ENCODE peak calls at places on chromosomes 7 and 10, in five cellular contexts. A is endothelial cell, T is uterus, I is MCF 10A, G is fibroblast of lung. J is an unnamed sample.

GRCh38 chr10:14200645-14201534 is 129.8 kb downstream of the FRMD4A start:
- DNase-seq in A (peak), T (no peak), I (peak), G (peak), J (no peak)

GRCh38 chr10:93342346-93342745 is 139.8 kb downstream of the MYOF start:
- DNase-seq in A (no peak), T (no peak), I (no peak), G (no peak), J (no peak)

GRCh38 chr10:17430647-17431355 is 23.6 kb downstream of the ST8SIA6 start:
- DNase-seq in A (peak), T (peak), I (peak), G (peak), J (no peak)

GRCh38 chr7:109003742-109004141 is 434.1 kb downstream of the DNAJB9 start:
- DNase-seq in A (no peak), T (no peak), I (no peak), G (peak), J (no peak)

GRCh38 chr7:23334482-23335056 is 35.4 kb downstream of the MALSU1 start:
- DNase-seq in A (no peak), T (no peak), I (peak), G (peak), J (no peak)

GRCh38 chr7:22627136-22627535 is 99.9 kb upstream of the IL6 start:
- DNase-seq in A (no peak), T (no peak), I (no peak), G (peak), J (no peak)

GRCh38 chr10:88163572-88163971 is 300.1 kb downstream of the PTEN start:
- DNase-seq in A (no peak), T (no peak), I (no peak), G (no peak), J (no peak)

GRCh38 chr10:3786295-3786981 is 1.4 kb upstream of the KLF6 start:
- DNase-seq in A (no peak), T (no peak), I (peak), G (peak), J (no peak)

GRCh38 chr7:80699030-80699638 is 60.7 kb downstream of the CD36 start:
- DNase-seq in A (no peak), T (no peak), I (peak), G (peak), J (no peak)

GRCh38 chr7:153398370-153398769 is 638.8 kb downstream of the ACTR3B start:
- DNase-seq in A (no peak), T (no peak), I (no peak), G (no peak), J (no peak)

GRCh38 chr7:129513546-129513945 is 11.2 kb downstream of the SMKR1 start:
- DNase-seq in A (no peak), T (no peak), I (no peak), G (no peak), J (no peak)

GRCh38 chr7:39458346-39458745 is 107.9 kb upstream of the YAE1 start:
- DNase-seq in A (no peak), T (no peak), I (no peak), G (no peak), J (no peak)

GRCh38 chr10:78290131-78290750 is 256.6 kb downstream of the RPS24 start:
- DNase-seq in A (no peak), T (no peak), I (peak), G (peak), J (no peak)

GRCh38 chr7:80150621-80151273 is 16.1 kb downstream of the GNAI1 start:
- DNase-seq in A (no peak), T (no peak), I (peak), G (peak), J (no peak)

GRCh38 chr10:132540456-132540855 is 2.9 kb downstream of the INPP5A start:
- DNase-seq in A (no peak), T (no peak), I (no peak), G (peak), J (no peak)

GRCh38 chr7:80428161-80429054 is 83.5 kb downstream of the GNAT3 start:
- DNase-seq in A (peak), T (no peak), I (peak), G (peak), J (no peak)

GRCh38 chr7:96118449-96119001 is 203.4 kb downstream of the SLC25A13 start:
- DNase-seq in A (no peak), T (no peak), I (no peak), G (peak), J (no peak)

GRCh38 chr7:73647725-73648592 is 19.7 kb upstream of the VPS37D start:
- DNase-seq in A (no peak), T (no peak), I (no peak), G (no peak), J (no peak)

GRCh38 chr7:64951250-64951848 is 39.5 kb downstream of the ZNF117 start:
- DNase-seq in A (no peak), T (no peak), I (peak), G (peak), J (no peak)

GRCh38 chr7:108118959-108119358 is 11.2 kb downstream of the LAMB4 start:
- DNase-seq in A (no peak), T (no peak), I (no peak), G (no peak), J (no peak)

GRCh38 chr7:132202541-132202940 is 373.7 kb downstream of the PLXNA4 start:
- DNase-seq in A (no peak), T (no peak), I (no peak), G (no peak), J (no peak)

GRCh38 chr10:66835400-66835799 is 90.4 kb upstream of the LRRTM3 start:
- DNase-seq in A (no peak), T (no peak), I (no peak), G (no peak), J (no peak)

GRCh38 chr7:152711444-152711944 is 35.6 kb upstream of the XRCC2 start:
- DNase-seq in A (no peak), T (no peak), I (no peak), G (no peak), J (no peak)

GRCh38 chr10:30940279-30940678 is 91.4 kb downstream of the ZNF438 start:
- DNase-seq in A (no peak), T (no peak), I (no peak), G (no peak), J (no peak)

GRCh38 chr10:73368238-73368637 is 9.6 kb upstream of the CFAP70 start:
- DNase-seq in A (no peak), T (no peak), I (no peak), G (no peak), J (no peak)

GRCh38 chr7:74351836-74352235 is 62.6 kb downstream of the CLIP2 start:
- DNase-seq in A (no peak), T (peak), I (no peak), G (no peak), J (no peak)

GRCh38 chr7:38465946-38466345 is 165.2 kb downstream of the AMPH start:
- DNase-seq in A (no peak), T (no peak), I (no peak), G (peak), J (no peak)

GRCh38 chr7:114392686-114393085 is 21.9 kb upstream of the FOXP2 start:
- DNase-seq in A (no peak), T (no peak), I (no peak), G (peak), J (no peak)

GRCh38 chr10:11595395-11595692 is 16.1 kb downstream of the USP6NL start:
- DNase-seq in A (no peak), T (no peak), I (peak), G (peak), J (no peak)

GRCh38 chr7:47488969-47489342 is 93.0 kb downstream of the TNS3 start:
- DNase-seq in A (no peak), T (no peak), I (no peak), G (no peak), J (no peak)

GRCh38 chr7:32163911-32164310 is 93.7 kb upstream of the PDE1C start:
- DNase-seq in A (no peak), T (no peak), I (no peak), G (peak), J (no peak)

GRCh38 chr10:112728118-112728963 is 221.7 kb upstream of the TCF7L2 start:
- DNase-seq in A (no peak), T (no peak), I (no peak), G (no peak), J (no peak)

GRCh38 chr7:47264021-47264651 is 317.8 kb downstream of the TNS3 start:
- DNase-seq in A (no peak), T (no peak), I (no peak), G (no peak), J (no peak)

GRCh38 chr7:43117025-43117424 is 4.6 kb downstream of the HECW1 start:
- DNase-seq in A (no peak), T (no peak), I (no peak), G (peak), J (no peak)

GRCh38 chr7:48090095-48090805 is 1.2 kb downstream of the UPP1 start:
- DNase-seq in A (peak), T (no peak), I (peak), G (peak), J (no peak)

GRCh38 chr7:101402081-101402779 is 39.6 kb downstream of the COL26A1 start:
- DNase-seq in A (no peak), T (no peak), I (peak), G (peak), J (no peak)

GRCh38 chr7:8065356-8065813 is 96.8 kb downstream of the GLCCI1 start:
- DNase-seq in A (no peak), T (no peak), I (peak), G (peak), J (no peak)

GRCh38 chr10:124255556-124255955 is 162.2 kb upstream of the CHST15 start:
- DNase-seq in A (no peak), T (no peak), I (no peak), G (no peak), J (no peak)

GRCh38 chr7:17462059-17462695 is 163.7 kb downstream of the AHR start:
- DNase-seq in A (no peak), T (no peak), I (no peak), G (peak), J (no peak)

GRCh38 chr10:102101152-102101551 is 19.0 kb downstream of the LDB1 start:
- DNase-seq in A (no peak), T (no peak), I (peak), G (no peak), J (no peak)
- TF ChIP-seq CTCF in A (no peak), T (no peak), I (no peak), G (no peak), J (no peak)

DNA sequence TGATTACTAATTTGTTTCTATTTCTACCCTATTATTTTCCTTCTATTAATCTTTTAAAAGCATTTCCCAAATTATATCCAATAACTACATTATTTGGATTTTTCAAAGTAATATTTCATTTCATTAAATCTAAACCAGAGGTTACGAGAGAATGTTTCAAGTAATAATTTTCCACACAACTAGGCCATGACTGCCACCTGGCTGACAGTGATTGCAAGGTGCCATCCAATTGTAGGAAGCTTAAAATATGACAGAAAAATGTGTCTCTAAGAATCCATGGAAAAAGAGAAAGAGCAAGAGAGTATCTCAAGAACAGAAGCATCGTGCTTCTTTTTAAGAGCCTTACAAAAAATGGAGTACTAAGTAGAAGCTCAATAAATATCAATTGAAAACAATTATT is 48.7 kb downstream of the TPK1 start:
- DNase-seq in A (peak), T (no peak), I (peak), G (no peak), J (no peak)
- TF ChIP-seq CTCF in A (peak), T (no peak), I (peak), G (peak), J (no peak)

DNA sequence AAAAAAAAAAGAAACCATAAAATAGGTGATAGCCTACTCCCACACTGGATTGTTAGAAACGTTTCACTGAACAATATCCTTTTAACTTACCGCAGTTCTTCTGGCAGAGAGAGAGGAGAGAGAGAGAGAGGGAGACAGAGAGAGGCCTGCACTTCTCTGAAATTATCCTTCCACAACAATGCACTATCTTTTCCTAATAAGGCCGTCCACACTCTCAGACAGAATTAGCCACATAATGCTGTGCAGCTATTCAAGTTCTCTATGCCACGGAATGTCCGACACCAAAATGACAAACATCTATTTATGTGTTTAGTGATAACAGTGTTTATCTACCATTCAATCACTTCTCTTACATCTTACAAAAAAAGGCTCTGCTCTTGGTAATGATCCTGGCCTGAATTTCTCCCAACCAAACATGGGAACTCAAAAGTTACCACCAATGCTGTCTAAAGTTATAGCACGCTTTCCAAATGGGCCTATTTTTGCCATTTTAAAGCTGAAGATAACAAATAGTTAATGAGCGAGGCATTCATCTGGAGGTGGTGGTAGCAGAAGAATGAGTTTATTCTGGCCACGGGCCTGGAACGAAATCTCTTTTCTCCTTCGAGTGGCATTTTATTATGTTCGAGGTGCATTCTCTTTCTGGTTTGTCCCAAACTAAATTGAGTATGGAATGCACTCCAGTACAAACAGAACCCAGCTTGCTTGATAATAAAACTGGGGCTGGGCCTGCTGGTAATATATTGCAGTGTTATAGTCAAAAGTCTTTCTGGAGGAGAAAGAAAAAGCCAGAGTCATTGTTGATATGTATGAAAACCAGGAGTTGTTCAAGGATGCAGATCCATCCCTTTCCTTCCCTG is 160.2 kb upstream of the SVIL start:
- DNase-seq in A (no peak), T (no peak), I (no peak), G (peak), J (no peak)
- TF ChIP-seq CTCF in A (no peak), T (no peak), I (no peak), G (no peak), J (no peak)

GRCh38 chr10:21385996-21386620 is 139.4 kb downstream of the SKIDA1 start:
- DNase-seq in A (no peak), T (no peak), I (no peak), G (no peak), J (no peak)
- TF ChIP-seq CTCF in A (no peak), T (no peak), I (no peak), G (no peak), J (no peak)

DNA sequence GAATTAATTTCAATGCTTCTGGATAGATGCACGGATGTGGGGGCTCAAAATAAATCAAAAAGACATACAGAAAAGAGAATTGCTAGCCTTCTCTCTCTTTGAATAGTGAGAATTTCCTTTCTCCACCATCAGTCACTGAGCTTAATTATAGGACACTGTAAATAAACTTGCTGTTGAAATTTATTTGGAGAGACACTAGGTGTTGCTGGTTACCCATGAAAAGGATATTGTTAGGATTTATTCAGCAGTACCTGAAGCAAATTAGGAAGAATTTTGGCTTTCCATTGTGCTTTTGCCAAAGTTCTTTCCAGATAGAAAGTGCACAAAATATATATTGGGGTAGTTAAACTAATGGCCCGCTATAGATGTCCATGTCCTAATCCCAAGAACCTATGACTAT is 27.6 kb downstream of the GCC1 start:
- DNase-seq in A (no peak), T (no peak), I (no peak), G (no peak), J (no peak)
- TF ChIP-seq CTCF in A (no peak), T (no peak), I (no peak), G (no peak), J (no peak)

DNA sequence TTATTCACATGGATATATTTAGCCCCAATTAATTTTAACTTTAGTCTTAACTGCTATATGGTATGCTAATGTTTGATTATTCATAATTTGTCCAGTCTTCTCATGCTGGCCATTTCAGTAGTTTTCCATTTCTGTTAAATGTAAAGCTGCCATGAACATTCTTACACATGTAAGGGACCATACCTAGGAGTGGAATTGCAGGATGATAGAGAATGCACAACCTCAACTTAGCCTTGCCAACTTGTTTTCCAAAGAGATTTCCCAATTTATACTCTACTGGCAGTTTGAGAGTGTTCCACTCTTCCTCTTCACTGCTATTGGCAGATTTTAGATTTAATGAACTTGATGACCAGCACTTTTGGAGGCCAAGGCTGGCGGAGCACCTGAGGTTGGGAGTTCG is 68.2 kb downstream of the FANK1 start:
- DNase-seq in A (no peak), T (no peak), I (no peak), G (no peak), J (no peak)
- TF ChIP-seq CTCF in A (no peak), T (no peak), I (no peak), G (no peak), J (no peak)

DNA sequence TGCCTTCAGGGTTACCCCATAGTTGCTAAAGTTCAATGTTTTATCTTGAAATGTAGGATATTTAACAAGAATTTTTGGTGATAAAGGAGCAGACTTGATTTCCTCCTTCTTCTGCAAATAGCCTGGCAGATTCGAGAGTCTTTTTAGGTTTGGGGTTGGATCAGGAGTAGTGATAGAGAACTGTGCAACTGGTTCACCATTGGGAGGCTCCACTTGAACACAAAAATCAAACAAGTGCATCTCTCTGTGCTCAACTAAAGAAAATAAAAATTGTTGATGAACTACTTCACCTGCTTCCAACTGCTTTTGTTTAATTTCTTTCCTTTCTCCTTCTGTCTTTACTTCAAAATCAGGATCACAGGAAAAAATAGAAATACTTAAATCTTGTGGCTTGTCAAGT is 58.5 kb downstream of the MACC1 start:
- DNase-seq in A (no peak), T (no peak), I (peak), G (no peak), J (no peak)
- TF ChIP-seq CTCF in A (no peak), T (peak), I (no peak), G (peak), J (no peak)

GRCh38 chr7:106781828-106782544 is 83.1 kb upstream of the PIK3CG start:
- DNase-seq in A (no peak), T (no peak), I (no peak), G (no peak), J (no peak)

GRCh38 chr7:106777666-106778299 is 87.3 kb upstream of the PIK3CG start:
- DNase-seq in A (no peak), T (no peak), I (no peak), G (no peak), J (no peak)

GRCh38 chr7:106781007-106781406 is 84.1 kb upstream of the PIK3CG start:
- DNase-seq in A (no peak), T (no peak), I (no peak), G (no peak), J (no peak)

GRCh38 chr7:106778656-106779250 is 86.3 kb upstream of the PIK3CG start:
- DNase-seq in A (no peak), T (no peak), I (no peak), G (peak), J (no peak)

DNA sequence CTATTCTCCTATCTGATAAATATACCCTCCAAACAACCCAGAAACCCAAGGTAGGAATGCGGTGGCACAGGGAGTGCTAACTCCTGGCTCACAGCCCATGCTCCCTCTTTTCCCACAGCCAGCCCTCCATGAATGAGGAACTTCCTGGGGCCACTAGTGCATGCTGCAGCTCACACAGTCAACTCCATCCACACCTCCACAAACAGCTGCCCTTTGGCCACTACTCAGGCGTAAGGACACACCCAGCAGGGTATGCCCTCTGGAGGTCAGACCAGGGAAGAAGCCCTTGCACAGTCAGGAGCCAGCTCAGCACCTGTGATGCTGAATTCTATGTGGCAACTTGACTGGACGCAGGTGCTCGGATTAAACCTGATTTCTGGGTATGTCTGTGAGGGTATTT is 85.2 kb upstream of the PIK3CG start:
- DNase-seq in A (peak), T (no peak), I (peak), G (no peak), J (no peak)
- TF ChIP-seq CTCF in A (no peak), T (no peak), I (no peak), G (no peak), J (no peak)

GRCh38 chr10:1498746-1499343 is 238.5 kb downstream of the ADARB2 start:
- DNase-seq in A (no peak), T (no peak), I (peak), G (no peak), J (no peak)
- TF ChIP-seq CTCF in A (no peak), T (no peak), I (no peak), G (no peak), J (no peak)

GRCh38 chr7:1925349-1925748 is 255.3 kb downstream of the ELFN1 start:
- DNase-seq in A (no peak), T (no peak), I (no peak), G (no peak), J (no peak)
- TF ChIP-seq CTCF in A (no peak), T (no peak), I (no peak), G (peak), J (no peak)